ENCODE peak calls at places on chromosomes 5 and 9, in six cellular contexts. O is heart left ventricle, R is dorsolateral prefrontal cortex, U is WTC11, D is osteocyte, Q is GM12865. N is an unnamed sample.

GRCh38 chr5:175652741-175653663 is 4.9 kb upstream of the HRH2 start:
- DNase-seq in D (no peak), O (no peak), U (no peak), R (no peak), Q (peak; percentile 24), N (peak; percentile 93)

GRCh38 chr9:76027426-76027825 is 137.0 kb downstream of the PCSK5 start:
- DNase-seq in Q (no peak), R (no peak), U (no peak), D (no peak), O (no peak), N (peak; percentile 20)

GRCh38 chr5:133373121-133373870 is 239.0 kb downstream of the FSTL4 start:
- DNase-seq in U (no peak), D (peak; percentile 53), O (peak; percentile 0), R (no peak), Q (no peak), N (no peak)

GRCh38 chr9:131290039-131290766 is 680 bp downstream of the PLPP7 start:
- DNase-seq in O (no peak), U (no peak), D (no peak), R (peak; percentile 22), Q (no peak), N (no peak)

GRCh38 chr9:38062498-38063362 is 6.3 kb downstream of the SHB start:
- DNase-seq in R (no peak), U (no peak), O (no peak), Q (peak; percentile 48), D (no peak), N (no peak)

GRCh38 chr9:27297050-27297449 is at the start of gene EQTN:
- DNase-seq in O (no peak), R (no peak), D (no peak), Q (no peak), U (no peak), N (no peak)

GRCh38 chr5:74693176-74693575 is 8.1 kb downstream of the HEXB start:
- DNase-seq in R (no peak), Q (no peak), O (no peak), D (no peak), U (no peak), N (no peak)

GRCh38 chr5:135212361-135213033 is 178.5 kb upstream of the PITX1 start:
- DNase-seq in R (no peak), U (no peak), D (peak; percentile 71), Q (no peak), O (no peak), N (no peak)

GRCh38 chr5:14628346-14628745 is 36.2 kb upstream of the OTULIN start:
- DNase-seq in O (no peak), D (no peak), Q (peak; percentile 66), R (no peak), U (peak; percentile 65), N (peak; percentile 76)

GRCh38 chr5:16233730-16234129 is 54.1 kb upstream of the MARCHF11 start:
- DNase-seq in O (no peak), U (no peak), R (no peak), Q (no peak), D (no peak), N (no peak)

GRCh38 chr5:10660720-10661387 is 97.0 kb downstream of the ANKRD33B start:
- DNase-seq in Q (no peak), D (no peak), R (no peak), O (no peak), U (no peak), N (no peak)

GRCh38 chr5:91418158-91418557 is 35.0 kb upstream of the ARRDC3 start:
- DNase-seq in O (no peak), U (no peak), Q (no peak), R (no peak), D (no peak), N (no peak)

GRCh38 chr5:159805021-159805420 is 111.3 kb upstream of the ADRA1B start:
- DNase-seq in O (peak; percentile 18), U (no peak), D (no peak), Q (no peak), R (no peak), N (no peak)

GRCh38 chr9:128124873-128125574 is 2.5 kb downstream of the PTGES2 start:
- DNase-seq in O (peak; percentile 61), R (peak; percentile 59), U (peak; percentile 92), D (no peak), Q (peak; percentile 80), N (peak; percentile 73)

GRCh38 chr5:171188016-171188415 is 121.0 kb upstream of the TLX3 start:
- DNase-seq in Q (no peak), U (no peak), D (no peak), R (no peak), O (no peak), N (no peak)

GRCh38 chr9:123150708-123151503 is 117.4 kb downstream of the GPR21 start:
- DNase-seq in R (no peak), U (no peak), O (no peak), D (no peak), Q (no peak), N (no peak)

GRCh38 chr5:172695431-172696054 is 54.5 kb downstream of the NEURL1B start:
- DNase-seq in Q (no peak), D (no peak), U (no peak), R (no peak), O (no peak), N (no peak)

GRCh38 chr9:13688990-13689600 is 409.6 kb upstream of the MPDZ start:
- DNase-seq in U (peak; percentile 12), O (no peak), D (no peak), Q (no peak), R (no peak), N (no peak)
- TF ChIP-seq CTCF in U (no peak), O (peak; percentile 36), D (peak; percentile 57), Q (no peak), R (peak; percentile 70), N (no peak)

DNA sequence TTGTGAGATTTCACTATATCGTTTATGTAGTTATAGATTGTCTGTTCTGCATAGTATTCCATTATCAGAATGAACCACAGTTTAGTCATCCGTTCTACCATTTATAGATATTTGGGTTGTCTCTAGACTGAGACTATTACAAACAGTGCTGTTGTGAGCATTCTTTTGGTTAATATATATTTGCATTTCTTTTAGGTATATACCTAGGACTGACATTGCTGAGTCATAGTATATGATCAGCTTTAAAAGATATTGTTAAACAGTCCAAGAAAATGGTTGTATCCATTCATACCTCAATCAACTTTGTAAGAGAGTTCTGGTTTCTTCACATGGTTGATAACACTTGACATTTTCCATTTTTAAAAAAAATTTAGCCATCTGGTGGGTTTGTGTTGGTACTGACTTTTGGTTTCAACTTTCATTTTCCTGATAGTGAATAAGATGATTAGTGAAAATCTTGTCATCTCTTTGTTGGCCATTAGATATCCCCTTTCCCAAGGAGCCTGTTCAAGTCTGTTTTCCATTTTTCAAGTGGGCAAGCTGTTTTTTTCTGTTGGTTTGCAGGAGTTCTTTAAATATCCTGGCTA is 22.9 kb upstream of the ADAM19 start:
- DNase-seq in D (no peak), Q (peak; percentile 52), R (no peak), O (no peak), U (no peak), N (no peak)
- TF ChIP-seq CTCF in D (no peak), Q (no peak), R (no peak), O (no peak), U (no peak), N (no peak)

DNA sequence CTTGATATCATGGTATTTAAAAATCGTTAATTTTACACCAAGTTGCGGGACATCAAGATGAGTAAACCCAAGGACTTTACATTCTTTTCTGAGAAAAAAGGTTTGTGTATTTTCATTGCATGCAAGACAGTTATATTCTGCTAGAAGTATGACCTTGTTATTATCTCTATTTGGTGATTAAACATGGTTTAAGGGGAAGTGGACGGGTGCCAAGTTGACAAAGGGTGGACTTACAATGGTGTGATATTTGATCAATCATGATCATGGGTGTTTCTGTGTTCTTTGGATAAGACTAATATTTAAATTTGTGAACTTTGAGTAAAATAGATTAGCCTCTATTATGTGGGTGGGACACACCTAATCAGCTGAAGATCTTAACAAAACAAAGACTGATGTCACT is 783.0 kb downstream of the CDH12 start:
- DNase-seq in D (no peak), R (no peak), Q (no peak), O (no peak), U (no peak), N (no peak)
- TF ChIP-seq CTCF in D (no peak), R (no peak), Q (no peak), O (no peak), U (no peak), N (no peak)

GRCh38 chr5:180332051-180332517 is 21.1 kb downstream of the GFPT2 start:
- DNase-seq in O (no peak), D (peak; percentile 86), U (peak; percentile 86), R (no peak), Q (no peak), N (no peak)
- TF ChIP-seq CTCF in O (no peak), D (peak; percentile 55), U (no peak), R (no peak), Q (no peak), N (no peak)

DNA sequence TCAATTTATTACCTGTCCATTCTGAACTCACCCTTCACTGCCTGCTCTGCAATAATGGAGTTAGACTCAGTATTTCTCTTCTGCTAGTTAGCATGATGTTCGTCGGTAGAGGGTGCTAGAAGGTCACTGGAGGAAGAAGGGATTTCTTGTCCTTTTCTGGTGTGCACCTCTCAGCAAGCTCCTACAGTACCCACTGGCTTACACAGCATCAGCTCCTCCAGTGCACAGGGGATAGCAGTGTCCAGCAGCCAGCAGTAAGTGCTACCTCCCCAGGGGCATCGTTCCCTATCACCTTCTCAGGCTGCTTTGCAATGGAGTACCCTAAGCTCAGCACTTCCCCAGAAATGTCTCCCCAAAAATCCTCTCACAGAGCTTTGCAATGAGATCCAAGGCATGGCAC is 45.9 kb upstream of the APC start:
- DNase-seq in U (peak; percentile 49), O (no peak), Q (peak; percentile 70), D (no peak), R (no peak), N (peak; percentile 53)
- TF ChIP-seq CTCF in U (no peak), O (peak; percentile 19), Q (peak; percentile 44), D (peak; percentile 17), R (peak; percentile 1), N (peak; percentile 38)

GRCh38 chr9:34087370-34087769 is 38.7 kb upstream of the UBAP2 start:
- DNase-seq in O (no peak), D (no peak), R (no peak), Q (no peak), U (no peak), N (no peak)
- TF ChIP-seq CTCF in O (no peak), D (no peak), R (no peak), Q (no peak), U (no peak), N (no peak)

N was measured in activated CD8-positive, alpha-beta T cell treated with anti-CD3 and anti-CD28 coated beads for 36 hours.